ENCODE peak calls at places on chromosomes 11 and 22, in six cellular contexts. P is B cell, I is GM06990, U is GM23338, E is fibroblast of mammary gland, Z is WTC11. A is an unnamed sample.
A peak's percentile ranks its signal among the peaks of the same experiment; 100 is the strongest.

GRCh38 chr22:29061773-29062172 is at the start of gene C22orf31:
- DNase-seq in I (no peak), E (no peak), U (no peak), Z (no peak), P (no peak), A (no peak)

GRCh38 chr11:95904009-95904650 is 19.8 kb downstream of the MTMR2 start:
- DNase-seq in I (no peak), P (no peak), E (no peak), U (peak; percentile 35), Z (no peak), A (no peak)

GRCh38 chr11:13440100-13440855 is 22.7 kb downstream of the BTBD10 start:
- DNase-seq in U (peak; percentile 54), Z (no peak), E (peak; percentile 96), P (no peak), I (no peak), A (no peak)

GRCh38 chr22:48553694-48554308 is 1273.9 kb downstream of the BRD1 start:
- DNase-seq in U (no peak), Z (no peak), P (no peak), E (no peak), I (no peak), A (no peak)

GRCh38 chr11:69328231-69328630 is 34.3 kb downstream of the MYEOV start:
- DNase-seq in U (no peak), P (no peak), Z (no peak), E (no peak), I (no peak), A (no peak)

GRCh38 chr11:113796663-113797259 is 17.2 kb downstream of the CLDN25 start:
- DNase-seq in E (peak; percentile 48), P (no peak), Z (no peak), I (no peak), U (peak; percentile 87), A (no peak)

GRCh38 chr11:65492637-65493366 is 6.0 kb upstream of the MALAT1 start:
- DNase-seq in E (peak; percentile 91), U (peak; percentile 20), Z (peak; percentile 16), I (peak; percentile 72), P (no peak), A (no peak)

GRCh38 chr11:94882931-94883330 is 90.4 kb downstream of the CWC15 start:
- DNase-seq in E (no peak), I (no peak), Z (no peak), P (no peak), U (no peak), A (no peak)

GRCh38 chr11:125425601-125426000 is 70.5 kb downstream of the FEZ1 start:
- DNase-seq in I (no peak), Z (no peak), E (no peak), P (no peak), U (no peak), A (no peak)

GRCh38 chr11:45852018-45852711 is 4.9 kb downstream of the CRY2 start:
- DNase-seq in P (no peak), I (no peak), Z (peak; percentile 32), E (no peak), U (peak; percentile 66), A (no peak)

GRCh38 chr11:2098691-2099522 is 40.3 kb downstream of the IGF2 start:
- DNase-seq in E (no peak), Z (no peak), U (no peak), I (no peak), P (peak; percentile 15), A (no peak)

GRCh38 chr11:96207459-96208449 is 135.2 kb downstream of the MAML2 start:
- DNase-seq in U (no peak), Z (no peak), E (no peak), P (no peak), I (no peak), A (no peak)

GRCh38 chr11:111460752-111461305 is 51.4 kb downstream of the BTG4 start:
- DNase-seq in E (peak; percentile 74), P (peak; percentile 2), Z (no peak), U (no peak), I (no peak), A (no peak)

GRCh38 chr11:93737904-93738612 is 3.2 kb downstream of the TAF1D start:
- DNase-seq in I (no peak), U (no peak), Z (no peak), E (peak; percentile 51), P (no peak), A (no peak)

GRCh38 chr11:8917157-8917820 is 6.3 kb downstream of the AKIP1 start:
- DNase-seq in Z (peak; percentile 31), I (no peak), E (peak; percentile 60), U (peak; percentile 77), P (no peak), A (no peak)

GRCh38 chr11:67648140-67648795 is 2.3 kb downstream of the ACY3 start:
- DNase-seq in E (no peak), P (peak; percentile 80), Z (peak; percentile 71), I (peak; percentile 85), U (peak; percentile 85), A (no peak)
- TF ChIP-seq CTCF in E (no peak), P (peak; percentile 72), Z (no peak), I (peak; percentile 90), U (peak; percentile 78), A (peak; percentile 12)

GRCh38 chr11:80843266-80843974 is 1402.6 kb upstream of the TENM4 start:
- DNase-seq in Z (no peak), U (no peak), P (no peak), E (no peak), I (peak; percentile 44), A (no peak)

GRCh38 chr11:80846979-80847378 is 1406.1 kb upstream of the TENM4 start:
- DNase-seq in Z (no peak), I (peak; percentile 72), U (no peak), E (no peak), P (no peak), A (no peak)

GRCh38 chr11:80846442-80846841 is 1405.6 kb upstream of the TENM4 start:
- DNase-seq in P (no peak), I (no peak), Z (no peak), U (no peak), E (no peak), A (no peak)

GRCh38 chr11:80841716-80842115 is 1400.9 kb upstream of the TENM4 start:
- DNase-seq in I (no peak), E (peak; percentile 18), Z (no peak), P (no peak), U (no peak), A (no peak)

DNA sequence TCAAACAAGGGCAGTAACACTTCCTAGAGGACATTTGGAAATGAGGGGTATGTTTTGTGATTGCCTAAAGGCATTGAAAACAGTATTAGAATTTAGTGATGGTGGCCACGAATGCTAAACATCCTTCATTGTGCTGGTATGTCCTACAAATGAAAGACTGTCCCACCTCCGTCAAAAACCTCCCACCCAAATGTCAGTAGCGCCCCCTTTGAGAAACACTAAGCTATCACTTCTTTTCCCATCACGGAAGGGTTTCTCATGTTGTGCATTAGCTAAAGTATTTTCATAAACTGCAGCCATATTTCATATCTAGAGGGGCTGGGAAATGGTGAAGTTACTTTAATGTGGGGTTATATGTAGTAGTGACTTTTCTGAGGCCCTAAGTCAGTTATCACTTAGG is 1403.3 kb upstream of the TENM4 start:
- DNase-seq in Z (no peak), E (no peak), I (no peak), U (peak; percentile 60), P (no peak), A (no peak)
- TF ChIP-seq CTCF in Z (no peak), E (no peak), I (no peak), U (peak; percentile 76), P (no peak), A (no peak)

GRCh38 chr11:35407041-35407440 is 12.3 kb downstream of the SLC1A2 start:
- DNase-seq in I (no peak), Z (no peak), E (no peak), P (no peak), U (no peak), A (no peak)

GRCh38 chr11:35415488-35415887 is 3.9 kb downstream of the SLC1A2 start:
- DNase-seq in Z (no peak), I (no peak), P (no peak), E (no peak), U (no peak), A (no peak)

GRCh38 chr11:35413568-35413967 is 5.8 kb downstream of the SLC1A2 start:
- DNase-seq in P (no peak), E (no peak), U (no peak), Z (no peak), I (no peak), A (no peak)

GRCh38 chr11:35412285-35412684 is 7.1 kb downstream of the SLC1A2 start:
- DNase-seq in P (no peak), E (peak; percentile 26), U (peak; percentile 62), Z (no peak), I (no peak), A (no peak)
- TF ChIP-seq CTCF in P (peak; percentile 43), E (peak; percentile 49), U (peak; percentile 70), Z (no peak), I (peak; percentile 48), A (no peak)

GRCh38 chr11:10181811-10182210 is 112.2 kb downstream of the SBF2 start:
- DNase-seq in Z (no peak), E (peak; percentile 59), I (no peak), U (peak; percentile 43), P (no peak), A (no peak)
- TF ChIP-seq CTCF in Z (no peak), E (peak; percentile 29), I (no peak), U (no peak), P (no peak), A (peak; percentile 15)

DNA sequence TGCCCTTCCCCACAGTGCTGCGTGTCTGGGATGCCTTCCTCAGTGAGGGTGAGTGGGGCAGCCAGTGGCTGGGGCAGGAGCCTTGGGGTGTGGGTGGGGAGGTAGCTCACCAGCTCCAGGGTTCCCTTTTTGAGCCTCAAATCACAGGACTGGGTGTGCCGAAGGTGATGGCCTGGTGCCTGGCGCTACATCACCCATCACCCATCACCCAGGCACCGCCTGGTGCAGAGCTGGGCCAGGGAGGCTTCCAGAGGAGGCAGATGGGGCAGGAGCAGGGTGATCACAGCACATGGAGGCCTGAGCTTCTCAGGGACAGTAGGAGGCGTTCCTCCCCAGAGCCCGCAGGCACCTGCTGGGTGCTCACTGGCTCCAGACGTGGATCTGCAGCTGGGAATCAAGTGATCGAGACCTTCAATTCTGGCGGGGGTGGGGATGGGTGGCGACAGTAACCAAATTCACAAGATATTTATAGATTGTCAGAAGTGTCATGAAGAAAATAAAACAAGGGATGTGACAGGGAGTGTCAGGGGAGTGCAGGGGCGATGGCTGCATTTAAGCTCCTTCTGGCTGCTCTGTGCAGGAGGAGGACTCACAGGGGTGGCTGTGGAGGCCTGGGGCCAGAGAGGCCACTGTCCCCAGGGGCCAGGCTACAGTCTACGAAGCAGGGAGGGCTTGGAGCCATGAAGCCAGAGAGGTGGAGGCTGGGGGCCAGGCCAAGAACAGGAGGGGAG is 3.3 kb downstream of the TBC1D10C start:
- DNase-seq in E (no peak), P (no peak), I (no peak), Z (no peak), U (no peak), A (no peak)
- TF ChIP-seq CTCF in E (no peak), P (no peak), I (no peak), Z (no peak), U (peak; percentile 10), A (no peak)

DNA sequence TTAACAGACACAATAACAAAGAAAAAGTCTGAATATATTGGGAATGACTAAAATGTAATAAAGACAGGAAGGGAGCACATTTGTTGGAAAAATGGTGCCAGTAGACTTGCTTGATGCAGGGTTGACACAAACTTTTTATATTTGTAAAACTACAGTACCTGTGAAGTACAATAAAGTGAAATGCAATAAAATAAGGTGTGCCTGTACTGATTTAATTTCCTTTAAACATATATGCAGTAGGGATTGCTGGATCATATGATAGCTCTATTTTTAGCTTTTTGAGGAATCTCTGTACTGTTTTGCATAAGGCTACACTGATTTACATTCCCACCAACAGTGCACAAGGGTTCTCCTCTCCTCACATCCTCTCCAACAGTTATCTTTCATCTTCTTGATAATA is 12.3 kb upstream of the GLYATL2 start:
- DNase-seq in U (no peak), P (no peak), E (no peak), I (no peak), Z (no peak), A (no peak)
- TF ChIP-seq CTCF in U (no peak), P (no peak), E (no peak), I (no peak), Z (no peak), A (no peak)

GRCh38 chr11:70811483-70811882 is 413.2 kb downstream of the CTTN start:
- DNase-seq in Z (no peak), E (no peak), U (no peak), P (no peak), I (no peak), A (no peak)
- TF ChIP-seq CTCF in Z (no peak), E (no peak), U (no peak), P (no peak), I (no peak), A (no peak)